ENCODE peak calls at places on chromosomes 11 and 22, in eight cellular contexts. B is uterus, K is heart left ventricle, S is stomach, L is HCT116, R is aorta, W is thoracic aorta, V is A549. Y is an unnamed sample. For H3K4me1, the result is how much of the 10 kb centered on the place peaks cover.

GRCh38 chr11:94128171-94128745 is 383 bp upstream of the PANX1 start:
- DNase-seq in B (peak), K (no peak), S (peak), L (no peak), R (no peak), W (no peak), V (no peak), Y (no peak)

GRCh38 chr11:44889266-44889665 is 61.4 kb downstream of the TP53I11 start:
- DNase-seq in B (no peak), K (no peak), S (no peak), L (no peak), R (no peak), W (no peak), V (no peak), Y (no peak)

GRCh38 chr11:100830295-100830694 is 143.2 kb downstream of the ARHGAP42 start:
- DNase-seq in B (no peak), K (peak), S (peak), L (no peak), R (no peak), W (no peak), V (no peak), Y (no peak)

GRCh38 chr11:67563354-67564114 is 20.1 kb upstream of the GSTP1 start:
- DNase-seq in B (peak), K (peak), S (peak), L (peak), R (peak), W (peak), V (no peak), Y (no peak)

GRCh38 chr11:127919206-127920000 is 668.0 kb downstream of the ETS1 start:
- DNase-seq in B (no peak), K (no peak), S (no peak), L (no peak), R (no peak), W (no peak), V (no peak), Y (no peak)

GRCh38 chr22:50071432-50072166 is 13.5 kb upstream of the TTLL8 start:
- DNase-seq in B (no peak), K (no peak), S (no peak), L (no peak), R (peak), W (no peak), V (no peak), Y (no peak)

GRCh38 chr11:85827768-85828639 is 17.1 kb upstream of the SYTL2 start:
- DNase-seq in B (no peak), K (no peak), S (no peak), L (peak), R (no peak), W (no peak), V (peak), Y (no peak)

GRCh38 chr22:40345801-40346177 is 511 bp upstream of the ADSL start:
- DNase-seq in B (no peak), K (no peak), S (peak), L (no peak), R (peak), W (no peak), V (no peak), Y (no peak)

GRCh38 chr11:28835790-28836189 is 727.6 kb downstream of the METTL15 start:
- DNase-seq in B (no peak), K (no peak), S (no peak), L (no peak), R (no peak), W (no peak), V (no peak), Y (no peak)

GRCh38 chr11:71505781-71506180 is 21.3 kb upstream of the KRTAP5-7 start:
- DNase-seq in B (no peak), K (no peak), S (no peak), L (no peak), R (no peak), W (no peak), V (no peak), Y (no peak)

GRCh38 chr11:10893713-10894112 is 35.9 kb upstream of the ZBED5 start:
- DNase-seq in B (no peak), K (no peak), S (no peak), L (no peak), R (no peak), W (no peak), V (peak), Y (no peak)

GRCh38 chr22:17198188-17199130 is 20.8 kb downstream of the ADA2 start:
- DNase-seq in B (peak), K (peak), S (no peak), L (no peak), R (no peak), W (no peak), V (no peak), Y (peak)

GRCh38 chr22:39097098-39098020 is at the start of gene APOBEC3H:
- DNase-seq in B (peak), K (peak), S (no peak), L (peak), R (no peak), W (no peak), V (no peak), Y (no peak)

GRCh38 chr11:10289765-10290420 is 4.1 kb downstream of the SBF2 start:
- DNase-seq in B (no peak), K (no peak), S (no peak), L (no peak), R (no peak), W (no peak), V (no peak), Y (no peak)

GRCh38 chr22:20776624-20777405 is 2.9 kb downstream of the SERPIND1 start:
- DNase-seq in B (no peak), K (no peak), S (no peak), L (no peak), R (no peak), W (no peak), V (no peak), Y (no peak)

GRCh38 chr22:37661160-37661924 is 2.8 kb downstream of the PDXP start:
- DNase-seq in B (peak), K (no peak), S (no peak), L (no peak), R (no peak), W (no peak), V (no peak), Y (no peak)

GRCh38 chr11:11810764-11811726 is 30.7 kb upstream of the USP47 start:
- DNase-seq in B (no peak), K (peak), S (no peak), L (peak), R (peak), W (no peak), V (no peak), Y (no peak)

GRCh38 chr11:8357505-8357888 is 93.8 kb upstream of the LMO1 start:
- DNase-seq in B (no peak), K (no peak), S (no peak), L (no peak), R (peak), W (no peak), V (no peak), Y (no peak)

GRCh38 chr11:72221386-72221785 is 3.2 kb upstream of the INPPL1 start:
- DNase-seq in B (no peak), K (no peak), S (peak), L (no peak), R (peak), W (no peak), V (no peak), Y (no peak)

GRCh38 chr11:60371854-60372253 is 6.5 kb upstream of the MS4A7 start:
- DNase-seq in B (no peak), K (no peak), S (no peak), L (no peak), R (no peak), W (no peak), V (no peak), Y (no peak)

GRCh38 chr22:42151924-42152635 is 21.5 kb upstream of the CYP2D6 start:
- DNase-seq in B (no peak), K (no peak), S (no peak), L (no peak), R (no peak), W (no peak), V (no peak), Y (no peak)

GRCh38 chr22:23769321-23769965 is 1.7 kb upstream of the CHCHD10 start:
- DNase-seq in B (no peak), K (no peak), S (no peak), L (no peak), R (no peak), W (no peak), V (no peak), Y (no peak)

GRCh38 chr11:70697701-70698100 is 299.4 kb downstream of the CTTN start:
- DNase-seq in B (no peak), K (no peak), S (no peak), L (no peak), R (no peak), W (no peak), V (no peak), Y (no peak)

GRCh38 chr22:32839776-32840571 is 38.5 kb downstream of the TIMP3 start:
- DNase-seq in B (peak), K (peak), S (no peak), L (no peak), R (no peak), W (no peak), V (no peak), Y (no peak)

GRCh38 chr11:104531075-104531474 is 367.1 kb upstream of the PDGFD start:
- DNase-seq in B (no peak), K (no peak), S (no peak), L (no peak), R (no peak), W (no peak), V (peak), Y (peak)

GRCh38 chr22:49103314-49104052 is 724.2 kb downstream of the BRD1 start:
- DNase-seq in B (no peak), K (no peak), S (no peak), L (no peak), R (no peak), W (no peak), V (no peak), Y (no peak)

GRCh38 chr11:531826-532511 is 3.4 kb downstream of the HRAS start:
- DNase-seq in B (no peak), K (no peak), S (no peak), L (no peak), R (no peak), W (no peak), V (no peak), Y (no peak)

GRCh38 chr11:64605656-64606585 is 14.9 kb downstream of the SLC22A12 start:
- DNase-seq in B (no peak), K (no peak), S (no peak), L (no peak), R (no peak), W (no peak), V (no peak), Y (no peak)
- H3K4me1 ChIP-seq in B (under half), K (under half), S (under half), L (under half), R (under half), W (under half), V (under half), Y (under half)

DNA sequence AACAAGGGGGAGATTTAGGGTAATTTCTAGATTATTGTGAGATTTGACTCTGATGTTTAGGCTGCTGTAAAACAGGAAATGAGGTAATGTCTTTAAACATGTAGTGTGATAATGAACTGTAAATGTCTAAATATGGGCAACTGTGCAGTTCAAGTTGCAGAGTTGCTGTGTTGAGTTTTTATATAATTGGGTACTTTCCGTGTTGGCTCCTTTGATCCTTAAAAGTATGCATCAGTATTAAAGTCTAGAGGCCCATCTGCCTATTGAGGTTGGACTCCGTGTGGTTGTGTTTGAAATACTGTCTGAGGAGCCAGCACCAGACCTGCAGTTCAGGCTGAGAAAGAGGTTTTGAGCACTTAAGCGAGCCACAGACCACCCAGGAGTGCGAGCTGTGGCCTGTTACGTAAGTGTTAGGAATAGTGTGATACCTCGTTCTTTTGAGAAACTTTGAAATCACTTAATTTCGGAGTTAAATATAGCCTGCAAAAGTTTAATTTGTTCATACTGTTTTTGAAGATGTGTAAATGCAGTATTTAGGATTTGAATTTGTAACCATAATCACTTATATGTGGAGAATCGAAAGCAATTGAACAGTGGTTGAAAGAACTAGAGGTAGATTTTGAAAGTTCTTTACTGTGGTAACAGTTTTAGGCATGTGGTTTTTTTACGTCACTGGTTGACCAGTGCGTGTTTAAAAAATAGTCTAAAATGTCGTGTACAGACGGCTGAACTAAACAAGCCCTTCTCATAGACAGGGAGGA is 9.0 kb downstream of the FAM118A start:
- DNase-seq in B (no peak), K (no peak), S (no peak), L (no peak), R (no peak), W (no peak), V (no peak), Y (no peak)
- H3K4me3 ChIP-seq in B (no peak), K (peak), S (no peak), L (no peak), R (no peak), W (peak), V (no peak), Y (no peak)

GRCh38 chr22:46107089-46107664 is 43.1 kb upstream of the PPARA start:
- DNase-seq in B (peak), K (peak), S (peak), L (no peak), R (no peak), W (no peak), V (no peak), Y (no peak)

GRCh38 chr22:46109474-46110003 is 40.8 kb upstream of the PPARA start:
- DNase-seq in B (peak), K (no peak), S (no peak), L (no peak), R (no peak), W (no peak), V (no peak), Y (no peak)

GRCh38 chr22:46110215-46110614 is 40.1 kb upstream of the PPARA start:
- DNase-seq in B (peak), K (no peak), S (no peak), L (no peak), R (peak), W (no peak), V (no peak), Y (no peak)

GRCh38 chr22:46107753-46108563 is 42.4 kb upstream of the PPARA start:
- DNase-seq in B (peak), K (no peak), S (no peak), L (no peak), R (no peak), W (no peak), V (no peak), Y (no peak)

GRCh38 chr22:46108564-46109473 is 41.5 kb upstream of the PPARA start:
- DNase-seq in B (peak), K (peak), S (peak), L (no peak), R (no peak), W (no peak), V (no peak), Y (no peak)
- H3K4me1 ChIP-seq in B (half or more), K (half or more), S (half or more), L (half or more), R (under half), W (half or more), V (half or more), Y (under half)

GRCh38 chr11:68706237-68706636 is 21.9 kb downstream of the GAL start:
- DNase-seq in B (no peak), K (no peak), S (no peak), L (no peak), R (no peak), W (no peak), V (no peak), Y (no peak)

GRCh38 chr11:68707527-68707926 is 23.2 kb downstream of the GAL start:
- DNase-seq in B (no peak), K (no peak), S (no peak), L (no peak), R (no peak), W (no peak), V (no peak), Y (no peak)

GRCh38 chr11:68709064-68709463 is 24.7 kb downstream of the GAL start:
- DNase-seq in B (no peak), K (no peak), S (no peak), L (no peak), R (no peak), W (no peak), V (no peak), Y (no peak)

GRCh38 chr11:68710445-68710844 is 26.1 kb downstream of the GAL start:
- DNase-seq in B (no peak), K (no peak), S (no peak), L (no peak), R (no peak), W (no peak), V (no peak), Y (no peak)

DNA sequence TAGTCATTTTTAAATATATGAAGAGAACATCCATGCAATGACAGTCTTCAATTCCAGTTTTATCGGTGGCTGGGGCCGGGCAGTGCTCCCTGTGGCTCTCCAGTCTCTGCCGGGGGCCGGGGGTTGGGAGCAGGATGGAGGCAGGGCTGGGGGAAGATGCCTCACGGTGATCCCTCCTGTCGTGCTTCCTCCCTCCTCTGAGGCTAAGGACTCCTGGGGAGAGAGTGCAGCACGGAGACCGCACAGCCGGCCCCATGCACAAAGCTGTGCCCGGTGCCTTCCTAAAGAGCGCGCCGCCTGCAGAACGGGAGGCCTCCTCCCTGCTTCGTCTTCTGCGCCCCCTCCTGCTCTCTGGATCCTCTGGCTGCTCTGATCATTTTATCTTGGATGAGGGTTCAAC is 20.5 kb downstream of the GAL start:
- DNase-seq in B (no peak), K (no peak), S (no peak), L (no peak), R (no peak), W (no peak), V (no peak), Y (no peak)
- H3K4me3 ChIP-seq in B (no peak), K (no peak), S (no peak), L (no peak), R (no peak), W (no peak), V (no peak), Y (no peak)

GRCh38 chr22:46825145-46825544 is 62.7 kb downstream of the TBC1D22A start:
- DNase-seq in B (no peak), K (no peak), S (no peak), L (no peak), R (no peak), W (no peak), V (no peak), Y (no peak)
- H3K4me1 ChIP-seq in B (under half), K (under half), S (under half), L (under half), R (under half), W (under half), V (under half), Y (under half)

DNA sequence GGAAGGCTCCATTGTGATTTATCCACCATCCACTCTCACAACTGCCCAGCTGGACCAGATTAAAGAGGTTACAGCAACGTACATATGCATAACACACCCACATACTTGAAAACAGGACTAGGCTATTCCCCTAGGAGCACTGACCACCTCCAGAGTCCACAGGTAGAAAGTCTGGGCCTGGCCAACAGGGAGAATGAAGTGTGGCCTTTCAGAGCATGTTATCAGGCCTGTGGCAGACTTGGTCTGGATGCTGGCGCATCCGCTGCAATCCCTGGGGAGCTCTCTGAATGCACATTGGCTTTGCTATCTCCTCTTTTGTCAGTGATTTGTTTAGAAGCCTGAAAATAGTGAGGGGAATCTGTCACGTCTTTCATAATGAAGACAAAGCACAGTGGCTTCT is 86.6 kb downstream of the C11orf58 start:
- DNase-seq in B (no peak), K (no peak), S (no peak), L (no peak), R (no peak), W (no peak), V (no peak), Y (no peak)
- H3K4me3 ChIP-seq in B (no peak), K (no peak), S (no peak), L (no peak), R (no peak), W (no peak), V (no peak), Y (no peak)

GRCh38 chr22:29817724-29818123 is 20.4 kb downstream of the ASCC2 start:
- DNase-seq in B (no peak), K (no peak), S (no peak), L (no peak), R (no peak), W (no peak), V (no peak), Y (no peak)
- H3K4me1 ChIP-seq in B (under half), K (under half), S (half or more), L (under half), R (under half), W (under half), V (under half), Y (under half)